ENCODE peak calls at places on chromosomes 13 and 19, in eight cellular contexts. Q is fibroblast of the conjunctiva; V is activated naive CD8-positive, alpha-beta T cell treated with anti-CD3 and anti-CD28 coated beads, Interleukin-2, amount 10 ng/mL, durations not matched to agents 7 days and 5 days; G is stimulated activated naive CD8-positive, alpha-beta T cell treated with anti-CD3 and anti-CD28 coated beads, Interleukin-15, Interleukin-2, amounts not matched to agents 100 U/mL and 50 U/mL, for 24 hours; F is head of caudate nucleus; M is mucosa of gallbladder; A is substantia nigra; U is T-helper 1 cell. Y is an unnamed sample.

GRCh38 chr13:113275387-113275786 is 21.7 kb upstream of the LAMP1 start:
- DNase-seq in U (peak; percentile 15), F (no peak), Q (peak; percentile 36), A (no peak), M (peak; percentile 49), G (peak; percentile 32), V (peak; percentile 41), Y (peak; percentile 17)

GRCh38 chr19:3359850-3360493 is 6.4 kb upstream of the NFIC start:
- DNase-seq in M (no peak), V (peak; percentile 73), Q (no peak), A (no peak), F (no peak), G (peak; percentile 52), U (no peak), Y (no peak)

GRCh38 chr19:17052439-17052838 is 22.8 kb downstream of the HAUS8 start:
- DNase-seq in Q (no peak), A (peak; percentile 36), V (no peak), M (peak; percentile 29), U (peak; percentile 24), G (no peak), F (peak; percentile 33), Y (peak; percentile 14)

GRCh38 chr19:8468761-8469458 is 24.1 kb downstream of the HNRNPM start:
- DNase-seq in F (no peak), M (no peak), G (no peak), V (no peak), U (no peak), Q (peak; percentile 38), A (no peak), Y (no peak)

GRCh38 chr13:114108141-114108761 is 24.2 kb downstream of the RASA3 start:
- DNase-seq in F (no peak), Q (no peak), G (peak; percentile 14), M (no peak), V (no peak), A (no peak), U (no peak), Y (no peak)

GRCh38 chr13:112869202-112870061 is 99.6 kb upstream of the MCF2L start:
- DNase-seq in V (no peak), F (no peak), Q (no peak), M (no peak), U (no peak), A (no peak), G (no peak), Y (no peak)

GRCh38 chr13:59340151-59340550 is 823.6 kb downstream of the DIAPH3 start:
- DNase-seq in G (no peak), F (no peak), M (no peak), Q (no peak), U (no peak), A (no peak), V (no peak), Y (no peak)

GRCh38 chr19:49716154-49716553 is 25.2 kb downstream of the CPT1C start:
- DNase-seq in A (no peak), U (no peak), G (no peak), F (no peak), V (no peak), M (no peak), Q (no peak), Y (no peak)

GRCh38 chr13:23796546-23796945 is 92.7 kb downstream of the MIPEP start:
- DNase-seq in V (no peak), G (no peak), Q (peak; percentile 14), M (no peak), A (no peak), F (no peak), U (no peak), Y (no peak)

GRCh38 chr19:39531834-39532232 is 819 bp downstream of the EID2B start:
- DNase-seq in G (no peak), V (no peak), Q (no peak), A (no peak), U (no peak), F (no peak), M (no peak), Y (no peak)

GRCh38 chr13:78562237-78562889 is 41.0 kb downstream of the POU4F1 start:
- DNase-seq in A (no peak), G (no peak), U (no peak), Q (no peak), M (no peak), V (no peak), F (no peak), Y (no peak)

GRCh38 chr19:44891016-44891882 is at the start of gene TOMM40:
- DNase-seq in V (peak; percentile 97), F (no peak), G (peak; percentile 41), M (no peak), A (peak; percentile 100), U (peak; percentile 100), Q (peak; percentile 100), Y (no peak)

GRCh38 chr13:40272776-40273139 is 393.7 kb downstream of the FOXO1 start:
- DNase-seq in F (no peak), U (no peak), G (no peak), Q (no peak), A (no peak), V (no peak), M (no peak), Y (no peak)

GRCh38 chr13:106479849-106480400 is 55.5 kb downstream of the EFNB2 start:
- DNase-seq in F (no peak), A (no peak), M (no peak), V (no peak), Q (no peak), U (no peak), G (no peak), Y (no peak)

GRCh38 chr19:7293795-7294570 is at the start of gene INSR:
- DNase-seq in Q (peak; percentile 68), A (peak; percentile 88), M (peak; percentile 91), V (peak; percentile 58), U (peak; percentile 25), G (peak; percentile 66), F (peak; percentile 80), Y (peak; percentile 46)

GRCh38 chr13:92074658-92075057 is 676.2 kb downstream of the GPC5 start:
- DNase-seq in A (peak; percentile 10), Q (no peak), G (no peak), F (no peak), M (no peak), U (no peak), V (no peak), Y (no peak)

GRCh38 chr13:48214519-48215121 is 18.4 kb upstream of the ITM2B start:
- DNase-seq in F (no peak), U (no peak), G (peak; percentile 56), A (no peak), M (no peak), Q (no peak), V (no peak), Y (no peak)

GRCh38 chr13:21399741-21400140 is 59.4 kb downstream of the ZDHHC20 start:
- DNase-seq in A (no peak), F (no peak), V (no peak), G (no peak), U (no peak), Q (no peak), M (no peak), Y (no peak)

GRCh38 chr19:53328967-53329366 is 4.6 kb upstream of the ZNF845 start:
- DNase-seq in Q (peak; percentile 12), G (no peak), V (peak; percentile 50), A (peak; percentile 5), F (peak; percentile 21), U (no peak), M (peak; percentile 14), Y (no peak)

GRCh38 chr13:42466609-42467008 is 107.3 kb upstream of the TNFSF11 start:
- DNase-seq in V (no peak), A (no peak), U (no peak), Q (no peak), F (no peak), M (no peak), G (no peak), Y (no peak)

GRCh38 chr13:30872195-30872594 is 33.9 kb upstream of the MEDAG start:
- DNase-seq in Q (no peak), A (no peak), F (no peak), M (no peak), V (no peak), U (no peak), G (no peak), Y (no peak)

GRCh38 chr13:47672982-47673670 is 327.9 kb downstream of the SUCLA2 start:
- DNase-seq in V (no peak), M (no peak), G (no peak), F (no peak), U (no peak), A (no peak), Q (peak; percentile 79), Y (peak; percentile 96)

GRCh38 chr19:30450945-30451344 is 78.8 kb downstream of the ZNF536 start:
- DNase-seq in V (no peak), G (no peak), A (peak; percentile 32), U (no peak), M (no peak), Q (no peak), F (no peak), Y (no peak)

GRCh38 chr13:20711301-20712044 is 8.0 kb downstream of the IL17D start:
- DNase-seq in U (no peak), Q (no peak), G (no peak), M (no peak), A (no peak), F (no peak), V (no peak), Y (no peak)

GRCh38 chr13:67204731-67205130 is 25.4 kb downstream of the PCDH9 start:
- DNase-seq in G (no peak), F (no peak), M (no peak), U (no peak), V (no peak), Q (no peak), A (no peak), Y (no peak)

GRCh38 chr13:23608704-23609413 is 38.6 kb downstream of the TNFRSF19 start:
- DNase-seq in F (peak; percentile 21), V (no peak), G (no peak), M (peak; percentile 63), U (no peak), A (peak; percentile 6), Q (no peak), Y (no peak)

GRCh38 chr13:42478531-42479156 is 95.3 kb upstream of the TNFSF11 start:
- DNase-seq in G (no peak), V (no peak), A (no peak), F (no peak), Q (no peak), U (no peak), M (no peak), Y (no peak)

GRCh38 chr19:18225702-18226468 is at the start of gene PDE4C:
- DNase-seq in V (peak; percentile 33), Q (no peak), A (no peak), G (no peak), U (no peak), M (no peak), F (no peak), Y (no peak)

GRCh38 chr19:13744179-13744578 is 20.1 kb upstream of the MRI1 start:
- DNase-seq in A (no peak), V (no peak), M (no peak), G (no peak), Q (no peak), F (no peak), U (no peak), Y (no peak)

GRCh38 chr13:39132286-39132685 is 94.0 kb downstream of the NHLRC3 start:
- DNase-seq in G (no peak), V (no peak), U (no peak), A (no peak), Q (no peak), M (no peak), F (no peak), Y (no peak)

GRCh38 chr13:108859202-108860012 is 230.0 kb downstream of the MYO16 start:
- DNase-seq in F (no peak), G (no peak), V (no peak), Q (peak; percentile 27), A (no peak), U (no peak), M (no peak), Y (peak; percentile 25)

GRCh38 chr13:96091164-96091931 is 1.4 kb downstream of the HS6ST3 start:
- DNase-seq in F (peak; percentile 11), U (no peak), V (peak; percentile 26), A (no peak), G (peak; percentile 2), Q (no peak), M (no peak), Y (no peak)

GRCh38 chr19:45477713-45478453 is 10.1 kb downstream of the FOSB start:
- DNase-seq in A (no peak), G (peak; percentile 34), Q (no peak), M (no peak), F (no peak), V (no peak), U (no peak), Y (no peak)

GRCh38 chr19:21474671-21475181 is 30.7 kb upstream of the ZNF429 start:
- DNase-seq in V (peak; percentile 83), F (peak; percentile 76), U (peak; percentile 69), Q (peak; percentile 10), A (peak; percentile 77), G (peak; percentile 80), M (peak; percentile 85), Y (no peak)